ENCODE peak calls at places on chromosomes 3 and 15, in four cellular contexts. J is activated CD4-positive, alpha-beta T cell treated with anti-CD3 and anti-CD28 coated beads, Interleukin-2, amount 50 U/mL, for 1 hour; C is HEK293T; N is H7. V is an unnamed sample.

GRCh38 chr3:171001957-171002694 is 24.4 kb downstream of the SLC2A2 start:
- DNase-seq in J (no peak), N (no peak), C (no peak), V (peak)

GRCh38 chr15:78077053-78077859 is at the start of gene TBC1D2B:
- DNase-seq in J (peak), C (peak), N (peak), V (peak)

GRCh38 chr15:29098652-29099051 is 171.0 kb downstream of the NSMCE3 start:
- DNase-seq in J (no peak), N (no peak), C (no peak), V (no peak)

GRCh38 chr3:5766848-5767247 is 579.3 kb downstream of the EDEM1 start:
- DNase-seq in N (no peak), J (no peak), C (no peak), V (no peak)

GRCh38 chr3:4950948-4951347 is 28.3 kb upstream of the BHLHE40 start:
- DNase-seq in C (no peak), N (no peak), J (no peak), V (no peak)

GRCh38 chr15:100835626-100836025 is 44.0 kb upstream of the ALDH1A3 start:
- DNase-seq in N (no peak), C (no peak), J (no peak), V (no peak)

GRCh38 chr3:171428321-171428787 is 31.9 kb downstream of the TNIK start:
- DNase-seq in J (no peak), C (no peak), N (no peak), V (no peak)

GRCh38 chr3:109125902-109126301 is 8.0 kb upstream of the MORC1 start:
- DNase-seq in C (no peak), N (no peak), J (no peak), V (no peak)

GRCh38 chr3:194671511-194671899 is 486 bp downstream of the LSG1 start:
- DNase-seq in C (no peak), J (peak), N (peak), V (peak)

GRCh38 chr15:78634251-78635145 is 6.5 kb downstream of the CHRNB4 start:
- DNase-seq in C (no peak), J (no peak), N (no peak), V (no peak)

GRCh38 chr15:25184356-25185155 is 229.8 kb downstream of the SNRPN start:
- DNase-seq in C (no peak), J (no peak), N (no peak), V (no peak)

GRCh38 chr3:128488636-128488994 is 4.4 kb downstream of the GATA2 start:
- DNase-seq in N (no peak), C (peak), J (no peak), V (peak)

GRCh38 chr15:43218908-43219706 is 1.7 kb downstream of the EPB42 start:
- DNase-seq in N (peak), J (no peak), C (peak), V (peak)

GRCh38 chr15:53976844-53977392 is 1.3 kb upstream of the UNC13C start:
- DNase-seq in C (peak), J (no peak), N (peak), V (no peak)

GRCh38 chr15:41695750-41696436 is 35.7 kb downstream of the MGA start:
- DNase-seq in C (peak), N (peak), J (peak), V (peak)

GRCh38 chr3:31968391-31968926 is 12.6 kb downstream of the OSBPL10 start:
- DNase-seq in N (no peak), C (no peak), J (no peak), V (peak)

GRCh38 chr15:70227122-70227521 is 129.4 kb upstream of the TLE3 start:
- DNase-seq in N (peak), J (no peak), C (no peak), V (no peak)

GRCh38 chr15:70526221-70526973 is 237.0 kb downstream of the UACA start:
- DNase-seq in J (no peak), N (no peak), C (peak), V (no peak)

GRCh38 chr3:71217640-71218222 is 365.8 kb downstream of the FOXP1 start:
- DNase-seq in N (no peak), J (no peak), C (no peak), V (no peak)

GRCh38 chr15:83973816-83974215 is 261.8 kb upstream of the GOLGA6L4 start:
- DNase-seq in C (peak), N (no peak), J (no peak), V (no peak)

V was measured in lung microvascular endothelial cell.